ENCODE peak calls at places on chromosomes 2 and 18, in five cellular contexts. Y is astrocyte of the spinal cord, D is fibroblast of the aortic adventitia, U is lower leg skin, A is A549. F is an unnamed sample.

GRCh38 chr2:118224144-118224887 is 136.0 kb downstream of the INSIG2 start:
- DNase-seq in Y (peak; percentile 26), D (no peak), U (no peak), A (no peak), F (no peak)

GRCh38 chr2:9548506-9548905 is 7.1 kb downstream of the ADAM17 start:
- DNase-seq in Y (peak; percentile 48), D (no peak), U (no peak), A (no peak), F (no peak)

GRCh38 chr18:8741524-8741923 is 36.2 kb downstream of the MTCL1 start:
- DNase-seq in Y (no peak), D (no peak), U (no peak), A (no peak), F (no peak)

GRCh38 chr2:96848264-96848663 is 4.4 kb upstream of the ANKRD23 start:
- DNase-seq in Y (no peak), D (no peak), U (no peak), A (no peak), F (no peak)

GRCh38 chr2:70514612-70515055 is 39.0 kb downstream of the TGFA start:
- DNase-seq in Y (no peak), D (no peak), U (peak; percentile 37), A (no peak), F (no peak)

GRCh38 chr18:72075040-72075439 is 469.1 kb downstream of the CBLN2 start:
- DNase-seq in Y (no peak), D (no peak), U (no peak), A (no peak), F (no peak)

GRCh38 chr18:23721711-23722479 is 32.6 kb downstream of the LAMA3 start:
- DNase-seq in Y (peak; percentile 7), D (peak; percentile 57), U (no peak), A (peak; percentile 24), F (peak; percentile 15)

GRCh38 chr2:107062173-107062572 is 176.2 kb upstream of the ST6GAL2 start:
- DNase-seq in Y (no peak), D (no peak), U (no peak), A (peak; percentile 5), F (no peak)

GRCh38 chr2:217035967-217036366 is 176.1 kb upstream of the TNP1 start:
- DNase-seq in Y (peak; percentile 47), D (peak; percentile 68), U (no peak), A (no peak), F (no peak)

GRCh38 chr2:230226090-230226551 is 585 bp downstream of the SP140 start:
- DNase-seq in Y (no peak), D (no peak), U (no peak), A (no peak), F (no peak)

GRCh38 chr2:26911911-26912861 is 58.3 kb upstream of the MAPRE3 start:
- DNase-seq in Y (no peak), D (no peak), U (no peak), A (no peak), F (no peak)

GRCh38 chr2:125167152-125167551 is 1142.1 kb downstream of the CNTNAP5 start:
- DNase-seq in Y (peak; percentile 26), D (peak; percentile 47), U (no peak), A (no peak), F (no peak)

GRCh38 chr2:180505203-180505602 is 475.2 kb upstream of the UBE2E3 start:
- DNase-seq in Y (peak; percentile 30), D (peak; percentile 57), U (no peak), A (no peak), F (no peak)

GRCh38 chr2:152506843-152507242 is 171.9 kb downstream of the FMNL2 start:
- DNase-seq in Y (peak; percentile 88), D (peak; percentile 56), U (no peak), A (peak; percentile 44), F (no peak)

GRCh38 chr18:5155907-5156287 is 41.2 kb downstream of the AKAIN1 start:
- DNase-seq in Y (no peak), D (no peak), U (no peak), A (no peak), F (no peak)

GRCh38 chr2:62939735-62940491 is 110.7 kb upstream of the OTX1 start:
- DNase-seq in Y (peak; percentile 89), D (peak; percentile 84), U (no peak), A (peak; percentile 24), F (peak; percentile 37)

GRCh38 chr2:190551928-190552327 is 17.4 kb upstream of the NEMP2 start:
- DNase-seq in Y (no peak), D (peak; percentile 15), U (no peak), A (no peak), F (no peak)

GRCh38 chr2:25323042-25323514 is 18.6 kb downstream of the DNMT3A start:
- DNase-seq in Y (no peak), D (no peak), U (no peak), A (no peak), F (no peak)

GRCh38 chr2:164504253-164504652 is 117.0 kb downstream of the GRB14 start:
- DNase-seq in Y (no peak), D (no peak), U (no peak), A (peak; percentile 29), F (no peak)

GRCh38 chr18:48990497-48991298 is 39.9 kb upstream of the SMAD7 start:
- DNase-seq in Y (peak; percentile 52), D (peak; percentile 63), U (no peak), A (peak; percentile 53), F (no peak)

GRCh38 chr2:8028981-8029380 is 652.9 kb upstream of the ID2 start:
- DNase-seq in Y (no peak), D (no peak), U (no peak), A (no peak), F (no peak)

GRCh38 chr2:217064234-217065103 is 204.6 kb upstream of the TNP1 start:
- DNase-seq in Y (peak; percentile 93), D (peak; percentile 41), U (no peak), A (no peak), F (no peak)

GRCh38 chr2:20573611-20574422 is 77.1 kb downstream of the HS1BP3 start:
- DNase-seq in Y (peak; percentile 89), D (peak; percentile 74), U (peak; percentile 77), A (no peak), F (peak; percentile 58)

GRCh38 chr18:32714571-32715148 is 58.2 kb downstream of the KLHL14 start:
- DNase-seq in Y (peak; percentile 78), D (peak; percentile 67), U (peak; percentile 17), A (peak; percentile 56), F (peak; percentile 23)

DNA sequence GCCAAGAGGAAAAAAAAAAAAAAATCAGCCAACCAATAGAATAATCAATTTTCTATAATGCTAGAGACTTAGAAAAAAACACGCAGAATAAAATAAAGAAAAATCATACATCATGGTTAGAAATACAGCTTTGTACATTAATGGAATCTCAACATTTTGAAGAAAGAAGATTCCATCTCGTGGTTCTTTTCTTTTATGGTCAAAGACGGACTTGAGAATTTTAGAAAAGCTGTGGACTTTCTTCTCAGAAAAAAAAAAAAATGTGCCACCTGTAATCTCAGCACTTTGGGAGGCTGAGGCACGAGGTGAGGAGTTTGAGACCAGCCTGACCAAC is 41.8 kb upstream of the ATIC start:
- DNase-seq in Y (no peak), D (no peak), U (no peak), A (no peak), F (no peak)
- TF ChIP-seq CTCF in Y (no peak), D (no peak), U (no peak), A (no peak), F (no peak)

DNA sequence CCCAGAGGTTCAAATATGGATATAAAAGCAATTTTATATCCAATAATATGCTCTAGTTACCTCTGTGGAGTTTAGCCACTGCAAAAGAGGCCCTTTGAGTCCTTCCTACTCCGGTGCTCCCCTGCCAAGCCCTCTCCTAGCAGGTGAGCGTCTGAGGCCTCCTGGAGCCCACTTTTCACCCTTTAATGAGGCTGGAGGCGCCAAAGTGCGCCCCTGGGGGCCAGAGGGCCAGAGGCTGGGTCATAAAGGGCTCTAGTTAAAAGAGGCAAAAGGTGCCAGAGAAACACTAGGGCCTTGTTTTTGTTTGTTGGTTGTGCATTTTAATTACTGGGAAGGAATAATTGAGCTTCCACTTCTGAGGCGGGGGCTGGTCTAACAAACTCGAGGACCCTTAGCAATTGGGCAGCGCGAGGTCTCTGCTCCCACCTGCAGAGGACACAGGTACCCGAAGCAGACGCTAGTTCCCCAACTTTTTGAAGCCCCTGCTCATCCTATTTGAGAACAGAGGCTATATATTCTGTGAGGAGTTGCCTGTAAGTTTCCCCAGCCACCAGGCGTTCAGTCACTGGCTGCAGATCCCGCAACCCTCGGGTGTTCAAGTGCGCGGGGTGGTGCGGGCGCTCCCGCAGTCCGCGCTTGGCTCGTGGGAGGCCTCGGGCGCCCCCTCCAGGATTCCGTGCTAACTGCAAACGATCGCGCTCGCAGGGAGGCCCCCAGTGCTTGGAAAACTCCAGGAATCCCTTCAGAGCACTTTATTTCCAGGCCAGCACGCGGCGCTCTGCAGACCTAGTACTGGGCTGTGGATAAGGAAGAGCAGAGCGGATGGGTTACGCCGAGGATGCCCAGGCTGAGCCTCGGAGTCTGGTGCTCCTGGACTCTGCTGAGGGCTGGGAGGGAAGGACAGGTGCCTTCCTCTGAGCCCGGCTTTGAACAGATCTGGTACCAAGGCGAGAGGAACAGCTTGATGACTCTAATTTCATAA is 14.1 kb downstream of the MSGN1 start:
- DNase-seq in Y (peak; percentile 74), D (peak; percentile 56), U (peak; percentile 30), A (peak; percentile 92), F (peak; percentile 20)
- TF ChIP-seq CTCF in Y (peak; percentile 94), D (peak; percentile 87), U (no peak), A (peak; percentile 93), F (peak; percentile 83)

GRCh38 chr2:219539295-219539788 is 4.3 kb downstream of the CHPF start:
- DNase-seq in Y (no peak), D (no peak), U (no peak), A (no peak), F (no peak)

GRCh38 chr2:219538488-219539294 is 4.9 kb downstream of the CHPF start:
- DNase-seq in Y (peak; percentile 46), D (no peak), U (no peak), A (no peak), F (no peak)

GRCh38 chr2:219536425-219536824 is 7.2 kb downstream of the CHPF start:
- DNase-seq in Y (no peak), D (no peak), U (no peak), A (no peak), F (no peak)

GRCh38 chr2:219536967-219537366 is 6.6 kb downstream of the CHPF start:
- DNase-seq in Y (no peak), D (no peak), U (no peak), A (no peak), F (no peak)

GRCh38 chr2:219537657-219538487 is 5.7 kb downstream of the CHPF start:
- DNase-seq in Y (no peak), D (no peak), U (no peak), A (no peak), F (no peak)
- TF ChIP-seq CTCF in Y (no peak), D (no peak), U (no peak), A (no peak), F (no peak)

GRCh38 chr18:60413944-60414547 is 41.5 kb upstream of the MC4R start:
- DNase-seq in Y (no peak), D (peak; percentile 12), U (no peak), A (peak; percentile 11), F (no peak)

GRCh38 chr18:60411715-60412114 is 39.1 kb upstream of the MC4R start:
- DNase-seq in Y (no peak), D (no peak), U (no peak), A (no peak), F (no peak)
- TF ChIP-seq CTCF in Y (peak; percentile 27), D (peak; percentile 11), U (no peak), A (no peak), F (peak; percentile 9)

F was measured in AG04450.